ENCODE peak calls at places on chromosomes 6 and 20, in nine cellular contexts. H, X, A, C, E, I, Q, O and Y are unnamed samples.

GRCh38 chr6:25279748-25280616 is 808 bp downstream of the CARMIL1 start:
- DNase-seq in H (no peak), X (no peak), A (peak), C (peak), E (no peak), I (peak), Q (peak), O (no peak), Y (no peak)

GRCh38 chr6:139904572-139904971 is 530.1 kb upstream of the CITED2 start:
- DNase-seq in H (no peak), X (no peak), A (no peak), C (no peak), E (no peak), I (no peak), Q (no peak), O (no peak), Y (no peak)

GRCh38 chr20:56391596-56392281 is at the start of gene AURKA:
- DNase-seq in H (no peak), X (no peak), A (no peak), C (peak), E (no peak), I (no peak), Q (no peak), O (no peak), Y (no peak)

GRCh38 chr20:8633366-8633765 is 435.5 kb upstream of the PLCB4 start:
- DNase-seq in H (no peak), X (peak), A (no peak), C (no peak), E (no peak), I (no peak), Q (no peak), O (no peak), Y (no peak)

GRCh38 chr6:155265843-155266535 is 2.2 kb downstream of the CLDN20 start:
- DNase-seq in H (no peak), X (no peak), A (no peak), C (no peak), E (no peak), I (no peak), Q (no peak), O (no peak), Y (no peak)

GRCh38 chr20:44087857-44088120 is 99.2 kb downstream of the JPH2 start:
- DNase-seq in H (no peak), X (no peak), A (no peak), C (no peak), E (no peak), I (no peak), Q (no peak), O (no peak), Y (no peak)

GRCh38 chr6:79670789-79671188 is 39.7 kb downstream of the SH3BGRL2 start:
- DNase-seq in H (no peak), X (no peak), A (no peak), C (no peak), E (no peak), I (no peak), Q (no peak), O (no peak), Y (no peak)

GRCh38 chr20:37308098-37309050 is 18.9 kb downstream of the MANBAL start:
- DNase-seq in H (no peak), X (no peak), A (no peak), C (no peak), E (no peak), I (no peak), Q (peak), O (no peak), Y (no peak)

GRCh38 chr20:21180248-21180647 is 54.4 kb downstream of the KIZ start:
- DNase-seq in H (no peak), X (no peak), A (no peak), C (no peak), E (no peak), I (no peak), Q (no peak), O (no peak), Y (no peak)

GRCh38 chr6:150865406-150866146 is at the start of gene MTHFD1L:
- DNase-seq in H (peak), X (peak), A (peak), C (peak), E (no peak), I (peak), Q (peak), O (peak), Y (peak)

GRCh38 chr20:48745330-48745729 is 82.5 kb downstream of the PREX1 start:
- DNase-seq in H (no peak), X (peak), A (no peak), C (no peak), E (no peak), I (no peak), Q (no peak), O (no peak), Y (no peak)

GRCh38 chr20:2108987-2109386 is 7.4 kb downstream of the STK35 start:
- DNase-seq in H (no peak), X (peak), A (no peak), C (no peak), E (no peak), I (no peak), Q (no peak), O (peak), Y (no peak)

GRCh38 chr6:128280066-128280465 is 240.3 kb downstream of the PTPRK start:
- DNase-seq in H (no peak), X (no peak), A (no peak), C (no peak), E (no peak), I (no peak), Q (no peak), O (no peak), Y (no peak)

GRCh38 chr6:42028234-42029061 is 21.9 kb upstream of the TAF8 start:
- DNase-seq in H (no peak), X (peak), A (no peak), C (no peak), E (no peak), I (no peak), Q (peak), O (no peak), Y (no peak)

GRCh38 chr6:4856779-4857178 is 80.6 kb downstream of the CDYL start:
- DNase-seq in H (no peak), X (no peak), A (no peak), C (no peak), E (no peak), I (no peak), Q (no peak), O (no peak), Y (no peak)

GRCh38 chr20:32737371-32738223 is 5.7 kb downstream of the COMMD7 start:
- DNase-seq in H (no peak), X (peak), A (no peak), C (no peak), E (no peak), I (no peak), Q (no peak), O (no peak), Y (no peak)

GRCh38 chr6:134347916-134348805 is 30.2 kb upstream of the SGK1 start:
- DNase-seq in H (no peak), X (peak), A (peak), C (no peak), E (no peak), I (no peak), Q (no peak), O (peak), Y (peak)

GRCh38 chr6:128558924-128559323 is 38.5 kb upstream of the PTPRK start:
- DNase-seq in H (no peak), X (no peak), A (no peak), C (no peak), E (no peak), I (no peak), Q (no peak), O (no peak), Y (no peak)

GRCh38 chr20:62872184-62872862 is 10.7 kb upstream of the TCFL5 start:
- DNase-seq in H (no peak), X (no peak), A (no peak), C (no peak), E (no peak), I (no peak), Q (no peak), O (no peak), Y (no peak)

GRCh38 chr6:16824804-16825777 is 63.8 kb upstream of the ATXN1 start:
- DNase-seq in H (no peak), X (no peak), A (no peak), C (no peak), E (no peak), I (no peak), Q (no peak), O (no peak), Y (no peak)

GRCh38 chr20:32569018-32569379 is 16.1 kb downstream of the NOL4L start:
- DNase-seq in H (no peak), X (no peak), A (no peak), C (no peak), E (no peak), I (no peak), Q (no peak), O (no peak), Y (no peak)

GRCh38 chr6:5112065-5112799 is 27.1 kb downstream of the PPP1R3G start:
- DNase-seq in H (no peak), X (peak), A (no peak), C (peak), E (no peak), I (no peak), Q (no peak), O (no peak), Y (no peak)

GRCh38 chr6:1227935-1228753 is 83.8 kb upstream of the FOXQ1 start:
- DNase-seq in H (no peak), X (no peak), A (no peak), C (no peak), E (no peak), I (no peak), Q (no peak), O (no peak), Y (no peak)

GRCh38 chr20:59334616-59335300 is 34.3 kb downstream of the EDN3 start:
- DNase-seq in H (no peak), X (no peak), A (no peak), C (no peak), E (no peak), I (no peak), Q (no peak), O (no peak), Y (no peak)

GRCh38 chr6:67200626-67201403 is 1434.3 kb upstream of the ADGRB3 start:
- DNase-seq in H (no peak), X (no peak), A (no peak), C (no peak), E (no peak), I (no peak), Q (no peak), O (no peak), Y (no peak)

GRCh38 chr6:67201563-67201962 is 1433.5 kb upstream of the ADGRB3 start:
- DNase-seq in H (no peak), X (no peak), A (no peak), C (no peak), E (no peak), I (no peak), Q (no peak), O (no peak), Y (no peak)

DNA sequence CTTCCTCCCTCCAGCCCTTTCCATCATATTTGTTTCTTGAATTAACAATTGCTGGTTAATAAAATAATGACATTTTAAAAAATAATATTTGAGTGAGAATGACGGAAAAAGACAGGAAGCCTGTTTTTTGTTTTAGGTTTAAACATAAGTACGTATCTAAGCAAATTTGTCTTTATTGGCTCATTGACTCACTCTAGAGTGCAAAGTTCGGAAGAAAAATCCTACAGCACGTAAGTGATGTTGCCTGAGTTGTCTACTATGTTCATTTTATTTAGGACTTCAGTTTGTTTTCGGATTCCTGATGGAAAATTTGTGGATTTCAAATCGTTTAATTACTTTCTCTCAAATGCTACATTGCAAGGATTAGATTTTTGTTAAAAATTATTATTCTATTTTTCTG is 1435.7 kb upstream of the ADGRB3 start:
- DNase-seq in H (no peak), X (no peak), A (no peak), C (no peak), E (no peak), I (no peak), Q (no peak), O (no peak), Y (no peak)
- H3K27ac ChIP-seq in H (no peak), X (no peak), A (no peak), C (no peak), E (no peak), I (no peak), Q (no peak), O (no peak), Y (no peak)

GRCh38 chr6:137872071-137872470 is 5.0 kb downstream of the TNFAIP3 start:
- DNase-seq in H (no peak), X (no peak), A (no peak), C (no peak), E (no peak), I (no peak), Q (no peak), O (no peak), Y (no peak)
- H3K4me3 ChIP-seq in H (peak), X (no peak), A (peak), C (no peak), E (no peak), I (no peak), Q (no peak), O (no peak), Y (no peak)

DNA sequence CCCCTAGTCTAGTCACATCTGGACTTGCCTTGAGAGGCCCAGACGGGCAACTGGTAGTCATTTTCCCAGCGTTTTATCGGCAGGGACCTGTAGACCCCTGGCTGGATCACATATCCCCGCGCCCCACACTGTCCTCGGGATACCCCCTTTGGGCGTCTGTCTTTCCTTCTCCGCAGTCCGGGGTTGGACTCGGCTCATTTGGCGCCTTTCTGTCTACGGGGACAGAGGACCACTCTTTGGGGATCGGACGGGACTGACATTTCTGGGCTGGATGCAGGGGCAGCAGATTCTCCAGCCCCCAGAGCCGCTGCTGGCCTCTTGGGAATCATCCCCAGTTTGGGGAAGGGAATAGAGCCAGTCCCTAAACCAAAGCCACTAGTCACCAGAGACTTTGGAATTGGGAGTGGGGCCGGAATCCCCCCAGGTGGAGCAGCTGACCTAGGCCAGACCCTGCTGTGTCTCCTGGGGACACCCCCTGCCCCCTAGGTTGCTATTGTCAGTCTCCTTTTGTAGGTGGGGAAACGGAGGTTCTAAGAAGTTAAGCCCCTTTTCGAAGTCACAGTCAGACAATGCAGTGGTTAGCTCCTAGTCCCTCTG is 734 bp downstream of the FAM110A start:
- DNase-seq in H (no peak), X (no peak), A (no peak), C (no peak), E (no peak), I (peak), Q (no peak), O (no peak), Y (no peak)
- H3K27ac ChIP-seq in H (peak), X (no peak), A (peak), C (peak), E (no peak), I (no peak), Q (peak), O (peak), Y (no peak)

GRCh38 chr6:96015791-96016776 is at the start of gene FUT9:
- DNase-seq in H (no peak), X (no peak), A (no peak), C (peak), E (peak), I (peak), Q (no peak), O (no peak), Y (no peak)
- H3K4me3 ChIP-seq in H (no peak), X (peak), A (no peak), C (peak), E (peak), I (peak), Q (no peak), O (no peak), Y (peak)

DNA sequence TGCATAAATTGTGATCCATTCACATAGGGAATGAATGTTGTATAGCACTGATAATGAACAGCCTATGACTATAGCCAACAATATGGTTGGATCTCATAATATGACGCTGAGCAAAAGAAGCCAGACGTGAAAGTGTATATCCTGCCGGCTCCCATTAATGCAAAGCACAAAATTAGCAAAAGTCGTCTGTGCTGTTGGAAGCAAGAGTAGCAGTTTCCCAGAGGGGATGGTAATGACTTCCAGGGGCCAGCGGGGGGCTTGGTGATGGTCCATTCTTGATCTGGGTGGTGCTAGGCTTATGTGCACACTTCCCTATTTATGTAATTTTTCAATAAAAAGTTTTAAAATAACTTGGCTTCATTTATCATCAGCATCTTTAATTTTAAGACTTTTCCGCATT is 1.0 kb upstream of the TAGAP start:
- DNase-seq in H (no peak), X (no peak), A (no peak), C (no peak), E (no peak), I (no peak), Q (no peak), O (no peak), Y (no peak)
- H3K27ac ChIP-seq in H (no peak), X (no peak), A (no peak), C (no peak), E (no peak), I (no peak), Q (no peak), O (no peak), Y (no peak)

GRCh38 chr6:156980515-156980914 is 203.3 kb downstream of the ARID1B start:
- DNase-seq in H (no peak), X (no peak), A (no peak), C (no peak), E (no peak), I (peak), Q (no peak), O (no peak), Y (no peak)
- H3K4me3 ChIP-seq in H (no peak), X (no peak), A (no peak), C (no peak), E (no peak), I (no peak), Q (no peak), O (no peak), Y (no peak)